ENCODE peak calls at places on chromosome 14, in six cellular contexts. M is H1; F is PC-9; Z is right atrium auricular region; N is GM06990; H is activated CD8-positive, alpha-beta T cell treated with anti-CD3 and anti-CD28 coated beads for 36 hours. Q is an unnamed sample.

GRCh38 chr14:67620217-67620789 is 583 bp downstream of the ARG2 start:
- DNase-seq in Z (no peak), N (no peak), F (no peak), H (no peak), M (peak; percentile 57), Q (no peak)

GRCh38 chr14:104450811-104451401 is 128.7 kb upstream of the C14orf180 start:
- DNase-seq in F (no peak), N (no peak), Z (peak; percentile 32), M (peak; percentile 22), H (no peak), Q (no peak)

GRCh38 chr14:23054000-23054811 is 3.1 kb downstream of the CDH24 start:
- DNase-seq in F (no peak), Z (no peak), N (no peak), M (no peak), H (peak; percentile 72), Q (no peak)

GRCh38 chr14:79293482-79293881 is 917.8 kb downstream of the DIO2 start:
- DNase-seq in N (no peak), H (no peak), M (no peak), F (no peak), Z (no peak), Q (no peak)

GRCh38 chr14:51023964-51024363 is 70.9 kb downstream of the TRIM9 start:
- DNase-seq in Z (no peak), M (no peak), F (no peak), H (no peak), N (no peak), Q (no peak)

GRCh38 chr14:88559852-88560251 is 3.0 kb upstream of the ZC3H14 start:
- DNase-seq in H (no peak), N (no peak), F (peak; percentile 40), M (no peak), Z (no peak), Q (no peak)

GRCh38 chr14:61615743-61616523 is 79.4 kb upstream of the HIF1A start:
- DNase-seq in H (no peak), F (peak; percentile 89), M (no peak), N (no peak), Z (no peak), Q (no peak)

GRCh38 chr14:39974036-39974435 is 541.8 kb upstream of the FBXO33 start:
- DNase-seq in M (no peak), H (no peak), Z (no peak), F (no peak), N (no peak), Q (no peak)

GRCh38 chr14:106792543-106792942 is 1266.2 kb downstream of the TMEM121 start:
- DNase-seq in N (peak; percentile 19), Z (no peak), M (no peak), H (no peak), F (no peak), Q (no peak)

GRCh38 chr14:73047808-73048207 is 10.5 kb upstream of the RBM25 start:
- DNase-seq in M (no peak), H (no peak), Z (no peak), N (no peak), F (no peak), Q (no peak)

GRCh38 chr14:52790011-52790755 is 1.2 kb downstream of the GNPNAT1 start:
- DNase-seq in M (no peak), H (no peak), F (no peak), N (no peak), Z (no peak), Q (no peak)

GRCh38 chr14:54722791-54723432 is 156.0 kb downstream of the SAMD4A start:
- DNase-seq in H (peak; percentile 26), Z (no peak), M (no peak), F (no peak), N (no peak), Q (no peak)

GRCh38 chr14:96202441-96203094 is 2.1 kb upstream of the BDKRB2 start:
- DNase-seq in M (no peak), Z (no peak), F (no peak), H (no peak), N (no peak), Q (no peak)

GRCh38 chr14:60356921-60357550 is 108.0 kb downstream of the PPM1A start:
- DNase-seq in Z (no peak), F (no peak), M (peak; percentile 52), H (no peak), N (no peak), Q (no peak)

GRCh38 chr14:104895786-104896642 is 28.7 kb upstream of the PLD4 start:
- DNase-seq in F (no peak), H (no peak), N (no peak), Z (no peak), M (peak; percentile 46), Q (no peak)

GRCh38 chr14:36420288-36420687 is 99.7 kb downstream of the NKX2-1 start:
- DNase-seq in M (no peak), N (no peak), Z (no peak), F (no peak), H (no peak), Q (no peak)

GRCh38 chr14:104935955-104936354 is 11.3 kb downstream of the PLD4 start:
- DNase-seq in Z (no peak), F (no peak), N (no peak), H (no peak), M (no peak), Q (no peak)

GRCh38 chr14:61420326-61420725 is 98.9 kb downstream of the PRKCH start:
- DNase-seq in F (peak; percentile 88), Z (no peak), N (no peak), M (no peak), H (peak; percentile 58), Q (no peak)

GRCh38 chr14:55297611-55298323 is 26.5 kb downstream of the FBXO34 start:
- DNase-seq in F (no peak), H (peak; percentile 12), M (no peak), Z (no peak), N (no peak), Q (no peak)

GRCh38 chr14:104296388-104297312 is 158.3 kb downstream of the KIF26A start:
- DNase-seq in M (no peak), Z (no peak), F (no peak), N (no peak), H (no peak), Q (no peak)

GRCh38 chr14:85125331-85125730 is 404.6 kb upstream of the FLRT2 start:
- DNase-seq in M (no peak), H (no peak), N (no peak), F (no peak), Z (no peak), Q (no peak)

GRCh38 chr14:60396718-60397343 is 89.0 kb downstream of the C14orf39 start:
- DNase-seq in Z (no peak), N (no peak), M (no peak), F (no peak), H (no peak), Q (no peak)

GRCh38 chr14:37598085-37598972 is 2.9 kb downstream of the TTC6 start:
- DNase-seq in Z (no peak), F (peak; percentile 67), M (peak; percentile 69), H (no peak), N (no peak), Q (no peak)

GRCh38 chr14:50010752-50011151 is 105.6 kb downstream of the VCPKMT start:
- DNase-seq in N (no peak), F (no peak), H (no peak), M (no peak), Z (no peak), Q (no peak)

GRCh38 chr14:68628605-68629310 is 164.1 kb downstream of the ZFP36L1 start:
- DNase-seq in H (peak; percentile 31), N (peak; percentile 37), M (peak; percentile 73), Z (no peak), F (peak; percentile 90), Q (no peak)

GRCh38 chr14:88481794-88482193 is 73.0 kb downstream of the PTPN21 start:
- DNase-seq in M (no peak), N (no peak), H (no peak), F (no peak), Z (no peak), Q (no peak)

GRCh38 chr14:34804933-34805332 is 70.2 kb downstream of the BAZ1A start:
- DNase-seq in N (no peak), H (no peak), Z (no peak), M (no peak), F (no peak), Q (no peak)

GRCh38 chr14:100028990-100029677 is 36.1 kb upstream of the EVL start:
- DNase-seq in F (no peak), N (no peak), H (no peak), Z (no peak), M (no peak), Q (no peak)
- TF ChIP-seq CTCF in F (no peak), N (no peak), H (no peak), Z (no peak), M (no peak), Q (no peak)

GRCh38 chr14:32678088-32678487 is 260.6 kb upstream of the NPAS3 start:
- DNase-seq in N (no peak), F (no peak), H (no peak), M (no peak), Z (no peak), Q (no peak)
- TF ChIP-seq CTCF in N (no peak), F (no peak), H (no peak), M (no peak), Z (no peak), Q (no peak)

GRCh38 chr14:103151270-103151933 is 28.1 kb downstream of the TNFAIP2 start:
- DNase-seq in Z (no peak), M (no peak), H (no peak), N (no peak), F (no peak), Q (no peak)

GRCh38 chr14:103155013-103155412 is 31.8 kb downstream of the TNFAIP2 start:
- DNase-seq in M (no peak), N (no peak), H (no peak), F (peak; percentile 98), Z (peak; percentile 85), Q (no peak)

GRCh38 chr14:103149351-103149750 is 26.1 kb downstream of the TNFAIP2 start:
- DNase-seq in H (no peak), M (no peak), F (no peak), Z (no peak), N (no peak), Q (no peak)

GRCh38 chr14:103146141-103146709 is 23.0 kb downstream of the TNFAIP2 start:
- DNase-seq in F (peak; percentile 29), M (no peak), H (no peak), Z (no peak), N (no peak), Q (no peak)

DNA sequence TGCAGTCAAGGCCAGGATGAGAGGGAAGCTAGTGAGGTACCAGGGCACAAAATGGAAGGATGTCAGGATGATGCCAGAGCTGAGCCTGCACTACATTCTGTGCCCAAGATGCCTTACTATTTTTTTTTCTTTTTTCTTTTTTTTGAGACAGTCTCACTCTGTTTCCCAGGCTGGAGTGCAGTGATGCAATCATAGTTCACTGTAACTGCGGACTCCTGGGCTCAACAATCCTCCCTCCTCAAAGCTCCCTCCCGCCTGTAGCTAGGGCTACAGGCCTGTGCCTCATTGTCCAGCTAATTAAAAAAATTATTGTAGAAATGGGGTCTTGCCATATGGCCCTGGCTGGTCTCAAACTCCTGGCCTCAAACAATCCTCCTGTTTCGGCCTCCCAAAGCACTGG is 26.6 kb downstream of the TNFAIP2 start:
- DNase-seq in N (no peak), F (no peak), Z (no peak), M (no peak), H (no peak), Q (no peak)
- TF ChIP-seq CTCF in N (no peak), F (no peak), Z (no peak), M (no peak), H (no peak), Q (no peak)

DNA sequence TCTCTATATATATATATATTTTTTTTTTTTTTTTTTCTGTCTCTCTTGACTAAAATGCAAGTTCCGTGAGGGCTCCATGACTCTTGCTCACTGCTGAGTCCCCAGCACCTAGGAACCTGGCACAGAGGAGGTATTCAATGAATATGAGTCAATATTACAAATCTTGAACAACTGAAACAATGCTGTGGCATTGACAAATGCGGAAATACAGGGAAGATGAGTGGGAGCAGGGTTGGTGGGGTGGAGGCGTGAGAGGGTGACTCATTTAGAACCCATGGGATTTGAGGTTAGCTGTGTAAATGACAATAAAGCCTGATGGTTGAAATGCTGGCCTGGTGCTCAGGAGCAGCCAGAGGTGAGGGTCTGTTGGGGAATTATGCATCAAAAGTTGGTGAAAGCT is 121.7 kb upstream of the FUT8 start:
- DNase-seq in M (no peak), N (no peak), F (peak; percentile 98), Z (no peak), H (peak; percentile 63), Q (no peak)
- TF ChIP-seq CTCF in M (no peak), N (no peak), F (no peak), Z (no peak), H (no peak), Q (no peak)

Q was measured in progenitor cell of endocrine pancreas.